ENCODE peak calls at places on chromosomes 3 and 15, in four cellular contexts. T, F, W and L are unnamed samples.

GRCh38 chr3:59367150-59367549 is 317.3 kb upstream of the CFAP20DC start:
- DNase-seq in W (no peak), T (no peak), F (peak; percentile 7), L (no peak)

GRCh38 chr3:186442162-186442561 is 80.1 kb upstream of the DGKG start:
- DNase-seq in W (no peak), F (no peak), T (no peak), L (no peak)

GRCh38 chr3:113660458-113660857 is 36.0 kb downstream of the USF3 start:
- DNase-seq in W (no peak), F (no peak), T (no peak), L (no peak)

GRCh38 chr3:13141183-13141582 is 68.0 kb upstream of the IQSEC1 start:
- DNase-seq in F (no peak), T (no peak), W (no peak), L (no peak)

GRCh38 chr3:53821631-53822068 is 24.6 kb downstream of the CHDH start:
- DNase-seq in F (no peak), W (no peak), T (no peak), L (no peak)

GRCh38 chr15:38459480-38459879 is 5.6 kb downstream of the FAM98B start:
- DNase-seq in T (no peak), F (no peak), W (no peak), L (no peak)

GRCh38 chr3:177960014-177960413 is 576.2 kb upstream of the KCNMB2 start:
- DNase-seq in W (no peak), F (no peak), T (no peak), L (no peak)

GRCh38 chr15:36598529-36599177 is 19.2 kb downstream of the CDIN1 start:
- DNase-seq in F (no peak), T (no peak), W (no peak), L (no peak)

GRCh38 chr3:100033184-100033583 is 81.1 kb downstream of the FILIP1L start:
- DNase-seq in W (no peak), T (no peak), F (no peak), L (no peak)

GRCh38 chr15:91664224-91664836 is 189.2 kb upstream of the SLCO3A1 start:
- DNase-seq in W (no peak), F (no peak), T (no peak), L (no peak)

GRCh38 chr3:67357610-67358458 is 296.6 kb downstream of the SUCLG2 start:
- DNase-seq in T (peak; percentile 68), W (peak; percentile 71), F (peak; percentile 28), L (peak; percentile 26)

GRCh38 chr3:70989174-70989573 is 594.4 kb downstream of the FOXP1 start:
- DNase-seq in F (no peak), T (no peak), W (no peak), L (peak; percentile 62)

GRCh38 chr3:168341192-168341816 is 245.6 kb upstream of the GOLIM4 start:
- DNase-seq in F (no peak), W (no peak), T (no peak), L (no peak)

GRCh38 chr3:120446891-120447668 is 3.7 kb downstream of the FSTL1 start:
- DNase-seq in W (no peak), F (no peak), T (no peak), L (no peak)

GRCh38 chr15:51108933-51109550 is 14.3 kb upstream of the TNFAIP8L3 start:
- DNase-seq in F (no peak), T (no peak), W (no peak), L (no peak)

GRCh38 chr3:61181874-61182273 is 69.4 kb downstream of the FHIT start:
- DNase-seq in T (peak; percentile 52), F (no peak), W (no peak), L (peak; percentile 35)

GRCh38 chr3:133825969-133826727 is 20.5 kb downstream of the SRPRB start:
- DNase-seq in F (no peak), T (no peak), W (no peak), L (no peak)

GRCh38 chr3:76267991-76268390 is 482.6 kb upstream of the ZNF717 start:
- DNase-seq in T (no peak), F (no peak), W (no peak), L (no peak)

GRCh38 chr3:13347390-13347966 is 72.6 kb downstream of the NUP210 start:
- DNase-seq in T (no peak), W (no peak), F (no peak), L (no peak)

GRCh38 chr15:100234158-100235029 is 107.4 kb downstream of the ADAMTS17 start:
- DNase-seq in W (no peak), T (no peak), F (no peak), L (no peak)

GRCh38 chr3:162538466-162538865 is 1041.9 kb downstream of the OTOL1 start:
- DNase-seq in W (no peak), F (no peak), T (no peak), L (no peak)

GRCh38 chr3:157838457-157838856 is 267.8 kb downstream of the SHOX2 start:
- DNase-seq in F (peak; percentile 1), T (no peak), W (no peak), L (no peak)

GRCh38 chr3:134937256-134938023 is 142.4 kb downstream of the EPHB1 start:
- DNase-seq in T (no peak), W (peak; percentile 17), F (no peak), L (no peak)

GRCh38 chr3:177150970-177151627 is 46.2 kb downstream of the TBL1XR1 start:
- DNase-seq in T (peak; percentile 18), F (peak; percentile 67), W (no peak), L (peak; percentile 76)

GRCh38 chr3:188272481-188273372 is 118.8 kb downstream of the LPP start:
- DNase-seq in F (no peak), T (peak; percentile 34), W (no peak), L (peak; percentile 48)

GRCh38 chr3:37456270-37456708 is 281.9 kb upstream of the LRRFIP2 start:
- DNase-seq in T (no peak), F (no peak), W (no peak), L (no peak)
- TF ChIP-seq EZH2 in T (no peak), F (no peak), W (no peak), L (peak; percentile 4)

GRCh38 chr3:15499536-15499935 is 22.0 kb downstream of the COLQ start:
- DNase-seq in W (no peak), F (no peak), T (no peak), L (no peak)

GRCh38 chr3:15501126-15501525 is 20.4 kb downstream of the COLQ start:
- DNase-seq in W (no peak), F (no peak), T (no peak), L (no peak)

GRCh38 chr3:15500107-15500724 is 21.3 kb downstream of the COLQ start:
- DNase-seq in T (no peak), F (no peak), W (no peak), L (no peak)

GRCh38 chr3:15505412-15506165 is 15.9 kb downstream of the COLQ start:
- DNase-seq in W (no peak), T (no peak), F (no peak), L (no peak)

DNA sequence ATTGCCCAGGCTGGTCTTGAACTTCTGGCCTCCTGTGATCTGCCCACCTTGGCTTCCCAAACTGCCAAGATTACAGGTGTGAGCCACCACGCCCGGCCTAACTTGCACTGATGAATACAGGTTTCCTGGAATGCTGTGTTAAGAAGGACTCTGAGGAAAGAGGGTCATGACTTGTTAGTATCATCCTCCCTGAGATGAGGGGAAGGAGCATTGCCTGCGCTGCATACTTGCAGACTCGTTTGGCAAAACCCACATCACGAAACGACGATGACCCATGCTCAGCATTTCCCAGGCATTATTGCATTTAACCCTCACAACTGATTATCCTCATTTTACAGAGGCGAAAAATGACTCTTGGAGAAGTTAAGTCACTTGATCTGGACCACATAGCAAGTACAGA is 18.9 kb downstream of the COLQ start:
- DNase-seq in F (no peak), T (no peak), W (no peak), L (no peak)
- TF ChIP-seq JUN in F (no peak), T (no peak), W (no peak), L (no peak)

GRCh38 chr3:111978833-111979688 is at the start of gene ABHD10:
- DNase-seq in T (peak; percentile 95), F (peak; percentile 95), W (peak; percentile 93), L (peak; percentile 99)
- TF ChIP-seq EZH2 in T (no peak), F (no peak), W (no peak), L (no peak)

DNA sequence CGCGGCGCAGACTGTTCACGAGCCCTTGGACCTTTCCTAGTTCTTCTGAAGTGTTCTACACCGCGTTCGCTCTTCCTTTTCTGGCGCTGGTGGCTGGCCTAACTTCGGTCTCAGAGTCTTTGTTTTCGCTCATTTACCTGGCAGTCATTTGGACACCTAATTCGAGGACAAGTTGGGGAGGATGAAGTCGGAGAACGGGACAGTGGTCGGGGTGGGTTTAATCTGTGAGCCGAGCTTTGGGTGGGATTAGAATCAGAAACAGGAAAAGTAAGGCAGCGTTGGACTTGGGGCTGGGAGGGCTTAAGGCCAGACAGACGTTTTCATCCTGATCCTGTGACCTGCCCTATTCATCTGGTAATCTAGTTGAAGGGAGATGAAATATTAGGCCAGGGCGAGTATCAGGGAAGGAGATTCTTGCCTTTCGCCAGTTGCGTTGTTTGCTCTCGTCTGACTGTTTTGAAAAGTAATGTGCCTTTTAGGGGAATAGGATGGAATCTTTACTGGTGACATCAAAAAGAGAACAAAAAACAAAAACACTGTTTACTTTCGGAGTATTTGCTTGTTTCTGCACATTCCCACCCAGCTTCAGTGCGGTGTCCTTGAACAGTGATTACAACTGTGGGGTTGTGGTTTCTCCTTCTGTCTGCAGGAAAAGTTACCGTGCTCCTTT is 1.9 kb downstream of the DIPK2A start:
- DNase-seq in W (no peak), F (peak; percentile 41), T (peak; percentile 71), L (peak; percentile 52)
- TF ChIP-seq JUN in W (no peak), F (no peak), T (no peak), L (no peak)

DNA sequence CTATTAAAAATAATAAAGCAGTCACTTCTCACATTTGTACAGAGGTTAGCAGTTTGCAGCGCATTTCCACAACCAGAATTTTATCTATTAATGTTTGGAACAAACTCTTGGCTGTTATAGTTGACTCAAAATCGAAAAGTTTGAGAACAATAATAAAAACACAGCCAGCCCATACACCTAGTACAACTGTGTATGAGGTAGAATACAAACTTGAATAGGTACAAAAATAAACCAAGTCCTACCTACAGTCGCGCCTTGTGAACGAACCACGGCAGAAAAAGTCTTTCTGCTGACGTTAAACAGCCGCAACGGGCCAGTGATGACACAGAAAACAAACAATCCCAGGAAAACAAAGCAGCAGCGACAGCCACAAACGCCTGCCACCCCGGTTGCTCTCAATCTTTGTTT is 3.2 kb downstream of the FOXL2 start:
- DNase-seq in T (no peak), F (peak; percentile 73), W (no peak), L (peak; percentile 37)
- TF ChIP-seq EZH2 in T (no peak), F (no peak), W (peak; percentile 39), L (peak; percentile 62)

GRCh38 chr15:40909662-40910625 is 15.7 kb downstream of the VPS18 start:
- DNase-seq in W (no peak), F (no peak), T (peak; percentile 75), L (no peak)
- TF ChIP-seq JUN in W (no peak), F (no peak), T (no peak), L (no peak)